ENCODE peak calls at places on chromosomes 16 and 17, in four cellular contexts. P is heart right ventricle, D is thyroid gland, E is sigmoid colon. S is an unnamed sample.

GRCh38 chr17:63665527-63666214 is 34.3 kb downstream of the LIMD2 start:
- DNase-seq in D (no peak), P (no peak), E (no peak), S (no peak)

GRCh38 chr17:64459284-64459747 is 10.4 kb downstream of the MILR1 start:
- DNase-seq in D (no peak), P (no peak), E (no peak), S (no peak)

GRCh38 chr16:35431829-35432663 is 1972.6 kb downstream of the TP53TG3F start:
- DNase-seq in E (no peak), D (no peak), P (no peak), S (peak; percentile 32)

GRCh38 chr17:77735341-77736206 is 222.9 kb upstream of the TNRC6C start:
- DNase-seq in E (peak; percentile 83), D (peak; percentile 83), P (peak; percentile 71), S (peak; percentile 76)

GRCh38 chr17:69501591-69502468 is 87.3 kb downstream of the MAP2K6 start:
- DNase-seq in D (peak; percentile 59), P (no peak), E (no peak), S (peak; percentile 38)

GRCh38 chr16:47260496-47260895 is 116.8 kb upstream of the NETO2 start:
- DNase-seq in P (no peak), D (no peak), E (no peak), S (no peak)

GRCh38 chr17:56913000-56913866 is 616 bp downstream of the TRIM25 start:
- DNase-seq in E (peak; percentile 68), D (no peak), P (peak; percentile 29), S (peak; percentile 82)

GRCh38 chr17:79650861-79651260 is 40.0 kb upstream of the RBFOX3 start:
- DNase-seq in P (no peak), D (no peak), E (peak; percentile 56), S (no peak)

GRCh38 chr16:31356566-31357323 is 1.8 kb downstream of the ITGAX start:
- DNase-seq in P (no peak), E (no peak), D (no peak), S (peak; percentile 81)

GRCh38 chr16:12688972-12689850 is 114.5 kb downstream of the CPPED1 start:
- DNase-seq in P (no peak), E (no peak), D (no peak), S (no peak)

GRCh38 chr16:69847643-69848042 is 85.5 kb downstream of the WWP2 start:
- DNase-seq in P (no peak), D (no peak), E (no peak), S (no peak)

GRCh38 chr16:56625943-56626654 is 518 bp downstream of the MT1E start:
- DNase-seq in E (peak; percentile 91), P (peak; percentile 55), D (peak; percentile 59), S (no peak)

GRCh38 chr16:54370653-54371052 is 84.1 kb upstream of the IRX3 start:
- DNase-seq in E (no peak), D (peak; percentile 19), P (peak; percentile 45), S (peak; percentile 64)

GRCh38 chr16:61030616-61031015 is 1005.6 kb downstream of the CDH8 start:
- DNase-seq in E (no peak), D (no peak), P (no peak), S (no peak)

GRCh38 chr16:85550422-85551318 is 62.5 kb upstream of the GSE1 start:
- DNase-seq in D (no peak), P (no peak), E (no peak), S (no peak)

GRCh38 chr16:10981697-10982216 is 37.4 kb downstream of the CLEC16A start:
- DNase-seq in E (no peak), P (no peak), D (no peak), S (peak; percentile 70)

GRCh38 chr17:47894498-47895253 is 1.4 kb upstream of the SP2 start:
- DNase-seq in E (no peak), P (no peak), D (no peak), S (no peak)

GRCh38 chr17:30113213-30113612 is 3.4 kb upstream of the NSRP1 start:
- DNase-seq in E (no peak), P (no peak), D (no peak), S (no peak)

GRCh38 chr17:7888184-7888920 is at the start of gene CHD3:
- DNase-seq in E (no peak), P (no peak), D (peak; percentile 54), S (peak; percentile 49)

GRCh38 chr17:21119247-21119944 is 7.4 kb upstream of the DHRS7B start:
- DNase-seq in P (peak; percentile 45), E (peak; percentile 86), D (peak; percentile 73), S (peak; percentile 82)

GRCh38 chr17:50865060-50865867 is 890 bp downstream of the TOB1 start:
- DNase-seq in D (peak; percentile 75), P (peak; percentile 72), E (peak; percentile 85), S (peak; percentile 80)

GRCh38 chr16:19389246-19389645 is 28.4 kb upstream of the TMC5 start:
- DNase-seq in D (peak; percentile 75), E (no peak), P (peak; percentile 14), S (peak; percentile 74)

GRCh38 chr17:689556-690247 is 24.9 kb downstream of the VPS53 start:
- DNase-seq in D (peak; percentile 11), P (no peak), E (no peak), S (no peak)

GRCh38 chr16:21708533-21709115 is 44.9 kb downstream of the OTOA start:
- DNase-seq in E (peak; percentile 77), D (peak; percentile 77), P (peak; percentile 28), S (peak; percentile 68)

GRCh38 chr16:27400751-27401620 is 988 bp upstream of the IL21R start:
- DNase-seq in P (no peak), D (no peak), E (no peak), S (no peak)

GRCh38 chr16:82603784-82604411 is 22.9 kb upstream of the CDH13 start:
- DNase-seq in D (peak; percentile 6), P (peak; percentile 46), E (no peak), S (peak; percentile 42)

GRCh38 chr16:25563700-25564099 is 128.1 kb upstream of the HS3ST4 start:
- DNase-seq in E (no peak), P (no peak), D (no peak), S (no peak)

GRCh38 chr17:38322156-38322779 is 21.5 kb downstream of the GPR179 start:
- DNase-seq in P (peak; percentile 61), E (peak; percentile 76), D (peak; percentile 57), S (peak; percentile 89)
- H3K4me3 ChIP-seq in P (no peak overlapping the region), E (no peak overlapping the region), D (no peak overlapping the region), S (no peak overlapping the region)

GRCh38 chr16:83609178-83609577 is 198.6 kb upstream of the HSBP1 start:
- DNase-seq in E (no peak), D (no peak), P (no peak), S (no peak)
- H3K36me3 ChIP-seq in E (no peaks in the 10 kb centered on the region), D (no peaks in the 10 kb centered on the region), P (no peaks in the 10 kb centered on the region), S (no peaks in the 10 kb centered on the region)

GRCh38 chr17:4900231-4901107 is 1.1 kb downstream of the C17orf107 start:
- DNase-seq in P (no peak), D (peak; percentile 18), E (no peak), S (peak; percentile 93)
- H3K27me3 ChIP-seq in P (peaks cover 36% of the 10 kb centered on the region), D (peaks cover 8% of the 10 kb centered on the region), E (peaks cover 70% of the 10 kb centered on the region), S (peaks cover 22% of the 10 kb centered on the region)

GRCh38 chr16:3186946-3187690 is 886 bp upstream of the OR1F1 start:
- DNase-seq in P (no peak), E (no peak), D (no peak), S (no peak)

GRCh38 chr16:3188925-3189825 is 1.2 kb downstream of the OR1F1 start:
- DNase-seq in E (no peak), D (no peak), P (no peak), S (peak; percentile 86)

GRCh38 chr16:3189869-3190268 is 1.9 kb downstream of the OR1F1 start:
- DNase-seq in E (no peak), P (no peak), D (no peak), S (no peak)

GRCh38 chr16:3187798-3188674 is at the start of gene OR1F1:
- DNase-seq in E (no peak), D (no peak), P (no peak), S (peak; percentile 83)

GRCh38 chr16:3188675-3188924 is 596 bp downstream of the OR1F1 start:
- DNase-seq in D (no peak), E (no peak), P (no peak), S (no peak)
- H3K4me3 ChIP-seq in D (no peak overlapping the region), E (no peak overlapping the region), P (peak overlapping the region; percentile 22), S (peak overlapping the region; percentile 85)

DNA sequence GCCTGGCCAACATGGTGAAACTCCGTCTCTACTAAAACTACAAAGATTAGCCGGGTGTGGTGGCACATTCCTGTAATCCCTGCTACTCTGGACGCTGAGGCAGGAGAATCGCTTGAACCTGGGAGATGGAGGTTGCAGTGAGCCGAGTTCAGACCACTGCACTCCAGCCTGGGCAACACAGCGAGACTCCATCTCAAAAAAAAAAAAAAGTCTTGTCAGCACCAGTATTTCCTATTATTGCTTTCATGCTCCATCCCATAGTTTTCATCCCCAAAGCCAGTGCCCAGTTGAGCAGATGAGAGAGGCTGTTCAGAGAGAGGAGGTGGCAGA is 58.4 kb downstream of the WDR45B start:
- DNase-seq in E (no peak), D (no peak), P (no peak), S (no peak)
- H3K36me3 ChIP-seq in E (peaks cover 28% of the 10 kb centered on the region), D (no peaks in the 10 kb centered on the region), P (peaks cover 33% of the 10 kb centered on the region), S (peaks cover 20% of the 10 kb centered on the region)

GRCh38 chr17:34613064-34614019 is 34.0 kb downstream of the TMEM132E start:
- DNase-seq in D (peak; percentile 55), P (no peak), E (no peak), S (peak; percentile 71)
- H3K27me3 ChIP-seq in D (no peaks in the 10 kb centered on the region), P (peaks cover 61% of the 10 kb centered on the region), E (peaks cover 69% of the 10 kb centered on the region), S (peaks cover 4% of the 10 kb centered on the region)

GRCh38 chr17:76527430-76528111 is 9.9 kb downstream of the CYGB start:
- DNase-seq in E (peak; percentile 91), D (peak; percentile 40), P (peak; percentile 76), S (peak; percentile 89)

GRCh38 chr17:76529643-76530488 is 7.6 kb downstream of the CYGB start:
- DNase-seq in D (peak; percentile 43), E (peak; percentile 97), P (peak; percentile 93), S (peak; percentile 76)

GRCh38 chr17:76529224-76529642 is 8.3 kb downstream of the CYGB start:
- DNase-seq in P (peak; percentile 80), E (peak; percentile 96), D (peak; percentile 34), S (no peak)

GRCh38 chr17:76528156-76528527 is 9.4 kb downstream of the CYGB start:
- DNase-seq in P (peak; percentile 42), D (no peak), E (no peak), S (no peak)

DNA sequence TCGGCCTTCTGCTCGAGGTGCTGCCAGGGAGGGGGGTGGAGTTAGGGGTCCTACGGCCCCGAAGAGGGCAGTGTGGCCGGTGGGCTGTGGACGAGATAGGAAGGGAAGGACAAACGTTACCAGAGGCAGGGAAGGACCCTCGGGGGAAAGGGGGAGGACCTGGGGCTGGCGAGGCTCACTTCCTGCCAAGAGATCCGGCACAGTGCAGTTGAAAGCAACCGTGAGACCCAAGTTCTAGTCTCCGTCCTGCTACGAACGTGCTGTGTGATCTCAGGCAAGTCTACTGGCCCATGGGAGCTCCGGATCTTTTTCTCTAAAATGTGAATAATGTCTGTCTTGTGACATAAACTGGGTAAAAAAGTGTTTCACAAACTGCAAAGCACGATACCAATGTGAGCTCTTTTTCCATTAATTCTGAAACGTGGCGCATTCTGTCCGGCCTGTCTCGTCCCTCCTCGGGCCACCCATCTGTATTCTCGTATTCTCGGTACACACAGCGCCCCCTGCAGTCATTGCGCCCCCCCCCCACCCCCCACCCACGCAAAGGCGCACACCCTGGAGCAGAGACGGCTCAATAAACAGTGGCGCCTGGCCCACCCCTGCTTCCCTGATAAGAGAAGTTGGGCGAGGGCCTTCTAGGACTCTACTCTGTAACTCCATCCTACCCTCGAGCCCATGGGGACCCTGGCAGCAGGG is 8.8 kb downstream of the CYGB start:
- DNase-seq in E (no peak), P (peak; percentile 73), D (no peak), S (no peak)
- H3K4me3 ChIP-seq in E (peak overlapping the region; percentile 1), P (peak overlapping the region; percentile 30), D (no peak overlapping the region), S (no peak overlapping the region)